ENCODE peak calls at places on chromosomes 16 and 17, in six cellular contexts. One of them, this sample, is unnamed.

GRCh38 chr17:65055708-65056638 is 567 bp downstream of the GNA13 start:
- DNase-seq in colonic mucosa: peak
- DNase-seq in DMS 273 treated with DMSO at 0.1 percent for 48 hours: no peak
- DNase-seq in WTC11: peak
- DNase-seq in stromal cell of bone marrow: no peak
- DNase-seq in GM06990: peak
- DNase-seq in this sample: no peak

GRCh38 chr17:42992872-42993271 is 5.3 kb upstream of the RPL27 start:
- DNase-seq in DMS 273 treated with DMSO at 0.1 percent for 48 hours: no peak
- DNase-seq in colonic mucosa: no peak
- DNase-seq in stromal cell of bone marrow: no peak
- DNase-seq in WTC11: no peak
- DNase-seq in GM06990: no peak
- DNase-seq in this sample: no peak

GRCh38 chr17:67183531-67183930 is 61.5 kb downstream of the HELZ start:
- DNase-seq in colonic mucosa: no peak
- DNase-seq in stromal cell of bone marrow: no peak
- DNase-seq in DMS 273 treated with DMSO at 0.1 percent for 48 hours: no peak
- DNase-seq in WTC11: no peak
- DNase-seq in GM06990: no peak
- DNase-seq in this sample: no peak

GRCh38 chr16:52123842-52124241 is 423.1 kb downstream of the TOX3 start:
- DNase-seq in WTC11: no peak
- DNase-seq in colonic mucosa: no peak
- DNase-seq in DMS 273 treated with DMSO at 0.1 percent for 48 hours: no peak
- DNase-seq in GM06990: no peak
- DNase-seq in stromal cell of bone marrow: no peak
- DNase-seq in this sample: no peak

GRCh38 chr16:63697736-63698135 is 1424.1 kb downstream of the CDH11 start:
- DNase-seq in DMS 273 treated with DMSO at 0.1 percent for 48 hours: no peak
- DNase-seq in stromal cell of bone marrow: no peak
- DNase-seq in GM06990: no peak
- DNase-seq in WTC11: no peak
- DNase-seq in colonic mucosa: no peak
- DNase-seq in this sample: no peak

GRCh38 chr16:86828653-86829052 is 250.3 kb downstream of the FOXL1 start:
- DNase-seq in GM06990: no peak
- DNase-seq in stromal cell of bone marrow: no peak
- DNase-seq in WTC11: no peak
- DNase-seq in colonic mucosa: no peak
- DNase-seq in DMS 273 treated with DMSO at 0.1 percent for 48 hours: no peak
- DNase-seq in this sample: no peak

GRCh38 chr17:3695723-3696411 is at the start of gene P2RX5:
- DNase-seq in stromal cell of bone marrow: no peak
- DNase-seq in colonic mucosa: no peak
- DNase-seq in DMS 273 treated with DMSO at 0.1 percent for 48 hours: no peak
- DNase-seq in WTC11: peak
- DNase-seq in GM06990: peak
- DNase-seq in this sample: no peak

GRCh38 chr17:50088952-50089825 is 6.0 kb upstream of the PDK2 start:
- DNase-seq in stromal cell of bone marrow: no peak
- DNase-seq in GM06990: no peak
- DNase-seq in DMS 273 treated with DMSO at 0.1 percent for 48 hours: no peak
- DNase-seq in WTC11: no peak
- DNase-seq in colonic mucosa: no peak
- DNase-seq in this sample: no peak

GRCh38 chr16:50071075-50071671 is 5.4 kb downstream of the HEATR3 start:
- DNase-seq in GM06990: no peak
- DNase-seq in WTC11: no peak
- DNase-seq in DMS 273 treated with DMSO at 0.1 percent for 48 hours: no peak
- DNase-seq in colonic mucosa: no peak
- DNase-seq in stromal cell of bone marrow: no peak
- DNase-seq in this sample: no peak

GRCh38 chr17:16911141-16911937 is 60.6 kb downstream of the TNFRSF13B start:
- DNase-seq in WTC11: peak
- DNase-seq in DMS 273 treated with DMSO at 0.1 percent for 48 hours: no peak
- DNase-seq in stromal cell of bone marrow: no peak
- DNase-seq in colonic mucosa: peak
- DNase-seq in GM06990: no peak
- DNase-seq in this sample: no peak

GRCh38 chr17:65163990-65164495 is 26.9 kb downstream of the RGS9 start:
- DNase-seq in stromal cell of bone marrow: no peak
- DNase-seq in colonic mucosa: no peak
- DNase-seq in WTC11: no peak
- DNase-seq in GM06990: peak
- DNase-seq in DMS 273 treated with DMSO at 0.1 percent for 48 hours: no peak
- DNase-seq in this sample: no peak

GRCh38 chr17:28811594-28812135 is 30.9 kb downstream of the FAM222B start:
- DNase-seq in GM06990: no peak
- DNase-seq in DMS 273 treated with DMSO at 0.1 percent for 48 hours: no peak
- DNase-seq in colonic mucosa: peak
- DNase-seq in stromal cell of bone marrow: no peak
- DNase-seq in WTC11: no peak
- DNase-seq in this sample: no peak

GRCh38 chr16:7555459-7555858 is 222.8 kb downstream of the RBFOX1 start:
- DNase-seq in WTC11: no peak
- DNase-seq in stromal cell of bone marrow: no peak
- DNase-seq in colonic mucosa: no peak
- DNase-seq in DMS 273 treated with DMSO at 0.1 percent for 48 hours: no peak
- DNase-seq in GM06990: no peak
- DNase-seq in this sample: no peak

GRCh38 chr17:1039511-1040215 is 42.7 kb downstream of the TIMM22 start:
- DNase-seq in colonic mucosa: peak
- DNase-seq in DMS 273 treated with DMSO at 0.1 percent for 48 hours: no peak
- DNase-seq in GM06990: no peak
- DNase-seq in WTC11: no peak
- DNase-seq in stromal cell of bone marrow: no peak
- DNase-seq in this sample: peak

GRCh38 chr16:11076259-11077018 is 132.1 kb downstream of the CLEC16A start:
- DNase-seq in WTC11: no peak
- DNase-seq in GM06990: peak
- DNase-seq in DMS 273 treated with DMSO at 0.1 percent for 48 hours: no peak
- DNase-seq in stromal cell of bone marrow: no peak
- DNase-seq in colonic mucosa: no peak
- DNase-seq in this sample: no peak

GRCh38 chr17:37089998-37090397 is 141.2 kb downstream of the AATF start:
- DNase-seq in stromal cell of bone marrow: no peak
- DNase-seq in GM06990: no peak
- DNase-seq in WTC11: no peak
- DNase-seq in DMS 273 treated with DMSO at 0.1 percent for 48 hours: no peak
- DNase-seq in colonic mucosa: no peak
- DNase-seq in this sample: no peak

GRCh38 chr17:75430159-75430748 is 24.8 kb upstream of the GRB2 start:
- DNase-seq in colonic mucosa: no peak
- DNase-seq in stromal cell of bone marrow: no peak
- DNase-seq in GM06990: no peak
- DNase-seq in DMS 273 treated with DMSO at 0.1 percent for 48 hours: no peak
- DNase-seq in WTC11: peak
- DNase-seq in this sample: no peak

GRCh38 chr16:20844588-20844987 is 38.3 kb downstream of the REXO5 start:
- DNase-seq in colonic mucosa: no peak
- DNase-seq in GM06990: no peak
- DNase-seq in WTC11: no peak
- DNase-seq in stromal cell of bone marrow: no peak
- DNase-seq in DMS 273 treated with DMSO at 0.1 percent for 48 hours: no peak
- DNase-seq in this sample: no peak

GRCh38 chr16:84413605-84414004 is 45.3 kb downstream of the ATP2C2 start:
- DNase-seq in stromal cell of bone marrow: no peak
- DNase-seq in colonic mucosa: no peak
- DNase-seq in DMS 273 treated with DMSO at 0.1 percent for 48 hours: no peak
- DNase-seq in WTC11: no peak
- DNase-seq in GM06990: no peak
- DNase-seq in this sample: no peak

GRCh38 chr17:4950757-4951204 is at the start of gene ENO3:
- DNase-seq in WTC11: peak
- DNase-seq in GM06990: no peak
- DNase-seq in DMS 273 treated with DMSO at 0.1 percent for 48 hours: no peak
- DNase-seq in stromal cell of bone marrow: no peak
- DNase-seq in colonic mucosa: peak
- DNase-seq in this sample: no peak

GRCh38 chr16:1788708-1789100 is 4.8 kb downstream of the IGFALS start:
- DNase-seq in stromal cell of bone marrow: no peak
- DNase-seq in DMS 273 treated with DMSO at 0.1 percent for 48 hours: no peak
- DNase-seq in WTC11: no peak
- DNase-seq in colonic mucosa: no peak
- DNase-seq in GM06990: peak
- DNase-seq in this sample: no peak

GRCh38 chr16:88347656-88348376 is 34.9 kb upstream of the ZNF469 start:
- DNase-seq in WTC11: no peak
- DNase-seq in DMS 273 treated with DMSO at 0.1 percent for 48 hours: no peak
- DNase-seq in colonic mucosa: no peak
- DNase-seq in GM06990: no peak
- DNase-seq in stromal cell of bone marrow: no peak
- DNase-seq in this sample: no peak

GRCh38 chr16:69294051-69294450 is 17.1 kb upstream of the VPS4A start:
- DNase-seq in DMS 273 treated with DMSO at 0.1 percent for 48 hours: no peak
- DNase-seq in stromal cell of bone marrow: no peak
- DNase-seq in colonic mucosa: no peak
- DNase-seq in GM06990: no peak
- DNase-seq in WTC11: no peak
- DNase-seq in this sample: no peak

GRCh38 chr16:56950881-56951771 is 10.6 kb upstream of the CETP start:
- DNase-seq in GM06990: peak
- DNase-seq in DMS 273 treated with DMSO at 0.1 percent for 48 hours: peak
- DNase-seq in colonic mucosa: peak
- DNase-seq in WTC11: peak
- DNase-seq in stromal cell of bone marrow: no peak
- DNase-seq in this sample: no peak

GRCh38 chr17:43468746-43469544 is 14.8 kb upstream of the DHX8 start:
- DNase-seq in WTC11: no peak
- DNase-seq in stromal cell of bone marrow: peak
- DNase-seq in GM06990: no peak
- DNase-seq in colonic mucosa: no peak
- DNase-seq in DMS 273 treated with DMSO at 0.1 percent for 48 hours: peak
- DNase-seq in this sample: no peak

GRCh38 chr16:68251812-68252211 is 6.6 kb downstream of the PLA2G15 start:
- DNase-seq in GM06990: no peak
- DNase-seq in stromal cell of bone marrow: no peak
- DNase-seq in WTC11: no peak
- DNase-seq in colonic mucosa: no peak
- DNase-seq in DMS 273 treated with DMSO at 0.1 percent for 48 hours: no peak
- DNase-seq in this sample: no peak

GRCh38 chr17:66945451-66945850 is 19.1 kb upstream of the CACNG4 start:
- DNase-seq in colonic mucosa: no peak
- DNase-seq in DMS 273 treated with DMSO at 0.1 percent for 48 hours: no peak
- DNase-seq in GM06990: no peak
- DNase-seq in WTC11: no peak
- DNase-seq in stromal cell of bone marrow: peak
- DNase-seq in this sample: no peak

GRCh38 chr17:63841350-63842172 is 924 bp downstream of the SMARCD2 start:
- DNase-seq in stromal cell of bone marrow: no peak
- DNase-seq in WTC11: peak
- DNase-seq in colonic mucosa: peak
- DNase-seq in GM06990: peak
- DNase-seq in DMS 273 treated with DMSO at 0.1 percent for 48 hours: no peak
- DNase-seq in this sample: no peak

GRCh38 chr16:28308794-28309535 is 16.6 kb downstream of the SBK1 start:
- DNase-seq in WTC11: no peak
- DNase-seq in GM06990: no peak
- DNase-seq in stromal cell of bone marrow: no peak
- DNase-seq in DMS 273 treated with DMSO at 0.1 percent for 48 hours: no peak
- DNase-seq in colonic mucosa: no peak
- DNase-seq in this sample: no peak

GRCh38 chr17:81160306-81160705 is 5.0 kb upstream of the PVALEF start:
- DNase-seq in GM06990: no peak
- DNase-seq in WTC11: no peak
- DNase-seq in DMS 273 treated with DMSO at 0.1 percent for 48 hours: no peak
- DNase-seq in stromal cell of bone marrow: no peak
- DNase-seq in colonic mucosa: no peak
- DNase-seq in this sample: no peak

GRCh38 chr16:15604460-15605390 is 38.2 kb downstream of the MARF1 start:
- DNase-seq in GM06990: no peak
- DNase-seq in stromal cell of bone marrow: no peak
- DNase-seq in WTC11: no peak
- DNase-seq in colonic mucosa: no peak
- DNase-seq in DMS 273 treated with DMSO at 0.1 percent for 48 hours: no peak
- DNase-seq in this sample: no peak

GRCh38 chr16:12162151-12162559 is 185.6 kb downstream of the SNX29 start:
- DNase-seq in GM06990: no peak
- DNase-seq in colonic mucosa: no peak
- DNase-seq in stromal cell of bone marrow: no peak
- DNase-seq in DMS 273 treated with DMSO at 0.1 percent for 48 hours: no peak
- DNase-seq in WTC11: no peak
- DNase-seq in this sample: no peak

GRCh38 chr17:50719924-50720805 is 762 bp downstream of the LUC7L3 start:
- DNase-seq in WTC11: no peak
- DNase-seq in colonic mucosa: no peak
- DNase-seq in DMS 273 treated with DMSO at 0.1 percent for 48 hours: no peak
- DNase-seq in GM06990: no peak
- DNase-seq in stromal cell of bone marrow: no peak
- DNase-seq in this sample: no peak